ENCODE peak calls at places on chromosomes 13 and 19, in six cellular contexts. L, H, J, C, R and W are unnamed samples. For H3K36me3, the result is how much of the 10 kb centered on the place peaks cover.

GRCh38 chr19:441213-441823 is 19.5 kb downstream of the SHC2 start:
- DNase-seq in J (no peak), L (no peak), H (no peak), C (no peak), R (no peak), W (no peak)

GRCh38 chr19:11464333-11465265 is 16.2 kb downstream of the ELAVL3 start:
- DNase-seq in L (no peak), H (no peak), C (no peak), J (no peak), R (no peak), W (no peak)

GRCh38 chr19:34269968-34270621 is 15.7 kb downstream of the GARRE1 start:
- DNase-seq in R (peak), J (no peak), C (no peak), L (peak), H (peak), W (peak)

GRCh38 chr19:46791944-46792343 is 3.5 kb upstream of the SLC1A5 start:
- DNase-seq in L (no peak), C (no peak), H (no peak), J (no peak), R (no peak), W (no peak)

GRCh38 chr13:27595055-27595811 is 25.1 kb downstream of the LNX2 start:
- DNase-seq in R (no peak), J (no peak), H (no peak), C (no peak), L (no peak), W (no peak)

GRCh38 chr13:112133489-112134149 is 66.7 kb downstream of the SOX1 start:
- DNase-seq in R (no peak), L (no peak), J (no peak), H (no peak), C (peak), W (peak)

GRCh38 chr19:1259873-1260748 is 9.0 kb upstream of the CIRBP start:
- DNase-seq in R (no peak), C (no peak), J (no peak), H (peak), L (peak), W (no peak)

GRCh38 chr13:29897102-29897501 is 46.7 kb upstream of the UBL3 start:
- DNase-seq in J (no peak), L (no peak), C (no peak), R (no peak), H (no peak), W (no peak)

GRCh38 chr19:6730153-6730804 is 7.1 kb downstream of the GPR108 start:
- DNase-seq in C (no peak), L (no peak), H (peak), J (peak), R (peak), W (peak)

GRCh38 chr13:91647361-91647970 is 249.0 kb downstream of the GPC5 start:
- DNase-seq in H (peak), R (peak), L (no peak), C (peak), J (peak), W (peak)

GRCh38 chr19:37699057-37699456 is 20.5 kb downstream of the ZNF607 start:
- DNase-seq in C (no peak), J (no peak), L (no peak), H (no peak), R (no peak), W (no peak)

GRCh38 chr13:41767801-41768200 is 193.1 kb downstream of the VWA8 start:
- DNase-seq in L (no peak), H (peak), R (no peak), C (no peak), J (no peak), W (no peak)

GRCh38 chr19:16702123-16702522 is 17.5 kb upstream of the NWD1 start:
- DNase-seq in J (peak), H (peak), L (no peak), C (no peak), R (peak), W (no peak)

GRCh38 chr19:18672606-18673337 is 10.7 kb upstream of the CRTC1 start:
- DNase-seq in C (no peak), H (peak), J (no peak), R (no peak), L (peak), W (no peak)

GRCh38 chr13:32537580-32538233 is 888 bp downstream of the N4BP2L2 start:
- DNase-seq in H (peak), J (peak), R (peak), L (peak), C (no peak), W (peak)

GRCh38 chr19:39827216-39827615 is 6.7 kb downstream of the DYRK1B start:
- DNase-seq in R (no peak), C (no peak), J (no peak), H (no peak), L (no peak), W (no peak)
- H3K36me3 ChIP-seq in R (under half), C (under half), J (under half), H (under half), L (half or more), W (half or more)

DNA sequence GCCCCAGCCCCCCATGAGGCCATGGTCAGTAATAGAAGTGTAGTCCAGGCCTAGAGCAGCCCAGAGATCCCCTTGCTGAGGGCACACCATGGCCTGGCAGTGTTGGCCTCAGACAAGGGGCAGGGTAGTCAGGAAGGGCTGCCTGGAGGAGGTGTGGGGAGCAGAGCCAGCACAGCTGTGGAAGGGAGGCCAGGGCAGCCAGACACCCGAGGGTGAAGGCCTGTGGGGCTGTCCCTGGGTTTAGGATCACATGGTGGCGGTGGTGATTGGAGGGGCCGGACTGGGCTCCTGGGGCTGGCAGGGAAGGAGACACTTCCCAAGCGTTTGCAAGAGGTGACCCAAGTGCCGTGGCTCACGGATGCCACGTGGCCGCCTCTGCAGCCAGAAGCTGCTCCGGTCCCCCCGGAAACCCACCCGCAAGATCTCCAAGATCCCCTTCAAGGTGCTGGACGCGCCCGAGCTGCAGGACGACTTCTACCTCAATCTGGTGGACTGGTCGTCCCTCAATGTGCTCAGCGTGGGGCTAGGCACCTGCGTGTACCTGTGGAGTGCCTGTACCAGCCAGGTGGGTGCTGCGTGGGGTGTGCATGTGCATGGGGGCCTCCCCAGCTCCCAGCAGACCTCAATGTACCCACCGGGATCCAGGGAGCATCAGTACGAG is 11.6 kb upstream of the TEKTIP1 start:
- DNase-seq in J (no peak), R (no peak), L (no peak), C (no peak), H (no peak), W (no peak)
- H3K36me3 ChIP-seq in J (under half), R (under half), L (half or more), C (under half), H (under half), W (under half)

GRCh38 chr13:100543872-100544602 is 44.6 kb downstream of the GGACT start:
- DNase-seq in J (no peak), H (no peak), C (no peak), L (peak), R (no peak), W (peak)
- H3K36me3 ChIP-seq in J (under half), H (under half), C (under half), L (under half), R (under half), W (under half)

DNA sequence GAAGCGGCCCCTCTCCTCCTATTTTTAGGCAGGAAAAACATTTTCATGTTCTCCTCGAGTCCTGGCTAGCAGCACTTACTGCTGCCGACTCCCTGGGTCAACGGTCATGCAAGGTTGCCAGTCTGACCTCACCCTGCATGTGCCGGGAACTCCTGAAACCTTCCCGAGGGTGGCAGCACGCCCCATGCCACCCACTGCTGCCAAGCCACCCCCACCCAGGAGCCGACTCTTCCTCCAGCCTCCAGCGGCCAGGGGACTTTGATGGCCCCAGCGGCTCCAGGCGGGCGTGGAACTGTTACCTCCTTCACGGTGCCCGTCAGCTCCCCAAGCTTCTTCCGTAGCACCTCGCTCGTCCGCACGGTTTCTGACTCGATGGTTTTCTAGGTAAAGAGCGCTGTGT is 8.7 kb downstream of the TIMM44 start:
- DNase-seq in H (no peak), R (no peak), C (no peak), L (peak), J (no peak), W (no peak)
- H3K36me3 ChIP-seq in H (half or more), R (under half), C (half or more), L (half or more), J (under half), W (half or more)

DNA sequence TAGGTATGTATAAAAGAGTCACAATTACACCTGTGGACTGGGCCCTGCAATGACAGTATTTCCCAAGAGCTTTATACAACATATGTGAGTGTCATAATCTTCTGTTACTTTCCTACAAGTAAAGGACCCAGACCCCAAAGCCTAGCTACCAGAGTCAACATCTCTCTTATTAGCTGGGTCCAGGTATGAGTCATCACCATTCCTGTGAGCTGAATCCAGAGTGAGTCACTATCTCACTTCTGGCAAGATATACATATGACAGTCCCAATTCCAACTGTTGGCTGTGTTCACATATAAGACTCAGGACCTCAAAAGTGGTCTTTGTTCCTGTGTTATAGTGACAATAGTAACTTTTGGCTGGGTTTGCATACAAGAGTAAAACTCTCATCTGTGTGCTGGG is 46.7 kb downstream of the ZNF729 start:
- DNase-seq in J (no peak), R (no peak), H (peak), L (no peak), C (no peak), W (no peak)
- H3K36me3 ChIP-seq in J (under half), R (under half), H (under half), L (under half), C (under half), W (under half)